ENCODE peak calls at places on chromosomes 6 and 20, in seven cellular contexts. C is transverse colon, I is NB4, X is uterus, T is BJ, Y is GM13976, M is foreskin fibroblast. U is an unnamed sample.
A peak's percentile ranks its signal among the peaks of the same experiment; 100 is the strongest.

GRCh38 chr6:37850728-37851285 is 31.3 kb downstream of the ZFAND3 start:
- DNase-seq in T (no peak), Y (no peak), C (no peak), X (no peak), M (no peak), I (no peak), U (no peak)

GRCh38 chr6:62615366-62616015 is 329.5 kb upstream of the KHDRBS2 start:
- DNase-seq in M (no peak), X (no peak), T (no peak), C (no peak), Y (no peak), I (no peak), U (no peak)

GRCh38 chr6:89270951-89271721 is 44.0 kb downstream of the GABRR2 start:
- DNase-seq in T (no peak), I (peak; percentile 73), C (no peak), M (no peak), Y (peak; percentile 50), X (no peak), U (no peak)

GRCh38 chr6:80165143-80165542 is 58.7 kb downstream of the BCKDHB start:
- DNase-seq in M (peak; percentile 63), I (peak; percentile 71), X (no peak), Y (peak; percentile 31), C (no peak), T (no peak), U (no peak)

GRCh38 chr6:4950849-4951533 is 52.8 kb downstream of the RPP40 start:
- DNase-seq in M (no peak), T (no peak), Y (no peak), I (no peak), C (no peak), X (no peak), U (no peak)

GRCh38 chr20:43798591-43799149 is 71.9 kb upstream of the GTSF1L start:
- DNase-seq in M (no peak), I (no peak), Y (no peak), C (no peak), T (no peak), X (no peak), U (no peak)

GRCh38 chr20:21607971-21608735 is 94.3 kb upstream of the NKX2-2 start:
- DNase-seq in Y (no peak), M (no peak), I (no peak), T (no peak), X (no peak), C (peak; percentile 38), U (peak; percentile 66)

GRCh38 chr6:138491020-138491419 is 8.3 kb downstream of the NHSL1 start:
- DNase-seq in Y (no peak), T (peak; percentile 6), X (no peak), M (peak; percentile 40), C (no peak), I (no peak), U (no peak)

GRCh38 chr20:10971096-10971495 is 297.3 kb upstream of the JAG1 start:
- DNase-seq in Y (no peak), C (no peak), M (no peak), X (no peak), I (no peak), T (no peak), U (no peak)

GRCh38 chr6:55496201-55496600 is 82.8 kb downstream of the HMGCLL1 start:
- DNase-seq in I (no peak), C (no peak), Y (no peak), T (no peak), M (peak; percentile 42), X (no peak), U (no peak)

GRCh38 chr20:51059862-51060261 is 37.0 kb upstream of the KCNG1 start:
- DNase-seq in T (no peak), Y (no peak), I (peak; percentile 42), X (no peak), C (no peak), M (peak; percentile 24), U (no peak)

GRCh38 chr20:43665466-43666176 is 1.3 kb upstream of the MYBL2 start:
- DNase-seq in I (no peak), M (no peak), C (no peak), Y (no peak), X (no peak), T (no peak), U (no peak)

GRCh38 chr6:34543421-34543820 is 12.7 kb downstream of the SPDEF start:
- DNase-seq in X (no peak), M (peak; percentile 79), Y (no peak), T (peak; percentile 19), I (peak; percentile 70), C (no peak), U (no peak)

GRCh38 chr6:166625356-166625755 is 1.7 kb downstream of the RPS6KA2 start:
- DNase-seq in Y (no peak), T (no peak), C (no peak), I (no peak), M (peak; percentile 59), X (no peak), U (no peak)

GRCh38 chr6:39189915-39190544 is 39.2 kb downstream of the KCNK5 start:
- DNase-seq in X (no peak), Y (peak; percentile 74), M (no peak), T (no peak), C (peak; percentile 72), I (peak; percentile 55), U (no peak)

GRCh38 chr20:59688999-59689398 is 84.7 kb downstream of the PHACTR3 start:
- DNase-seq in X (no peak), M (no peak), C (no peak), I (no peak), Y (no peak), T (no peak), U (no peak)

GRCh38 chr20:10909803-10910202 is 236.0 kb upstream of the JAG1 start:
- DNase-seq in C (no peak), I (no peak), Y (no peak), M (no peak), T (no peak), X (no peak), U (no peak)

GRCh38 chr6:7157752-7158616 is 50.2 kb downstream of the RREB1 start:
- DNase-seq in Y (no peak), T (no peak), C (no peak), M (peak; percentile 46), X (no peak), I (peak; percentile 62), U (no peak)

GRCh38 chr6:46715106-46715505 is 20.1 kb downstream of the PLA2G7 start:
- DNase-seq in M (peak; percentile 36), Y (no peak), I (peak; percentile 6), C (no peak), T (no peak), X (no peak), U (no peak)

GRCh38 chr20:19815553-19815991 is 57.5 kb downstream of the RIN2 start:
- DNase-seq in C (no peak), T (peak; percentile 98), I (peak; percentile 68), X (peak; percentile 52), M (peak; percentile 97), Y (no peak), U (no peak)

GRCh38 chr6:116695398-116695797 is 14.4 kb downstream of the KPNA5 start:
- DNase-seq in M (no peak), Y (peak; percentile 51), C (no peak), T (no peak), X (no peak), I (no peak), U (no peak)

GRCh38 chr6:2870046-2870636 is 28.5 kb upstream of the SERPINB1 start:
- DNase-seq in M (no peak), T (no peak), I (no peak), X (no peak), Y (no peak), C (no peak), U (no peak)

DNA sequence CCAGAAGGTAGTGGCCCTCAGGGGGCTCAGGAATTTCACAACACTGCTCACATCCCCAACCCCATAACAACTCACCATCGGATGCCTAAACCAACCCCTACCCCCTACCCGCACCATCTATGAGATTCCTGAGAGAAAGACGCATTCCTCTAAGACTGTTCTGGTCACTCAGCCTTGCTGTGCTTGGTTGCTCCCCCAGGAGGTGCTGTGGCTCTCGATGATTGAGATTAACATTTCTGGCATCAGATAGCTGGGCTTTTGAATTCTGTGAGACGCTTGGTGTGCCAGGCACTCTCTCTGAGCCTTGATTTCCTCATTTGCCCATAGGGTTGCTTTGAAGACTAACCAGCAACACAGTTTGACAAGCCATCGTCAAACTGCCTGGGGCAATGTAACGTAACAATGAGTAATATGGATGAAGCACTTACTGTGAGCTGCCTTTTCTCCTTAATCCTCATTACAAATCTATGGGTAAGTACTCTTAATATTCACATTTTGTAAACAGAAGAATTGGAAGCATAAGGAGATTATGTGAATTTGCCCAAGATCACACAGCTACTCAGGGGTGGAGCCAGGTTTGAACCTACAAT is 978 bp downstream of the WFDC6 start:
- DNase-seq in T (no peak), C (no peak), X (no peak), I (no peak), Y (no peak), M (peak; percentile 36), U (no peak)
- TF ChIP-seq CTCF in T (no peak), C (no peak), X (no peak), I (peak; percentile 27), Y (no peak), M (no peak), U (no peak)

GRCh38 chr6:125188594-125189203 is 35.1 kb downstream of the TPD52L1 start:
- DNase-seq in M (no peak), Y (no peak), T (no peak), C (no peak), X (no peak), I (no peak), U (no peak)
- TF ChIP-seq CTCF in M (no peak), Y (no peak), T (no peak), C (no peak), X (no peak), I (no peak), U (no peak)

DNA sequence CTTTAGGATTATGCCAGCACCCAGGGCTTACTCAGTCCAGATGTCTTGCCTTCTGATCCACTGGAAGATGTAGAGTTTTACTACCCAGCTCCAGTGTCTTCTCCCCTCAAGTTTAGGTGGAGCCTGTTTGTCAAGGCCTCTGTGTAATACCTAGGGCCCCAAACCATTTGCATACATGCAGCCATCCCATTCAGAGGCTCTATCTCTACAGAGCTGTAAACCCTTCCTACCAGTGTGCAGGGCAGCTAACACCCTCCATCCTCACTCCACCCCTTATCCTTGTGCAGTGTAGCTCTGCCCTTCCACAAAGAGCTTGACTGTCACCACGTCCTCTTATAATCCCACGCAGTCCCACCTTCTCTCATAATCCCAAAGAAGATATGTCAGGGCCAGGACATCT is 84.8 kb upstream of the SHLD1 start:
- DNase-seq in C (no peak), T (no peak), X (no peak), I (no peak), Y (no peak), M (no peak), U (no peak)
- TF ChIP-seq CTCF in C (no peak), T (no peak), X (no peak), I (no peak), Y (no peak), M (no peak), U (no peak)

DNA sequence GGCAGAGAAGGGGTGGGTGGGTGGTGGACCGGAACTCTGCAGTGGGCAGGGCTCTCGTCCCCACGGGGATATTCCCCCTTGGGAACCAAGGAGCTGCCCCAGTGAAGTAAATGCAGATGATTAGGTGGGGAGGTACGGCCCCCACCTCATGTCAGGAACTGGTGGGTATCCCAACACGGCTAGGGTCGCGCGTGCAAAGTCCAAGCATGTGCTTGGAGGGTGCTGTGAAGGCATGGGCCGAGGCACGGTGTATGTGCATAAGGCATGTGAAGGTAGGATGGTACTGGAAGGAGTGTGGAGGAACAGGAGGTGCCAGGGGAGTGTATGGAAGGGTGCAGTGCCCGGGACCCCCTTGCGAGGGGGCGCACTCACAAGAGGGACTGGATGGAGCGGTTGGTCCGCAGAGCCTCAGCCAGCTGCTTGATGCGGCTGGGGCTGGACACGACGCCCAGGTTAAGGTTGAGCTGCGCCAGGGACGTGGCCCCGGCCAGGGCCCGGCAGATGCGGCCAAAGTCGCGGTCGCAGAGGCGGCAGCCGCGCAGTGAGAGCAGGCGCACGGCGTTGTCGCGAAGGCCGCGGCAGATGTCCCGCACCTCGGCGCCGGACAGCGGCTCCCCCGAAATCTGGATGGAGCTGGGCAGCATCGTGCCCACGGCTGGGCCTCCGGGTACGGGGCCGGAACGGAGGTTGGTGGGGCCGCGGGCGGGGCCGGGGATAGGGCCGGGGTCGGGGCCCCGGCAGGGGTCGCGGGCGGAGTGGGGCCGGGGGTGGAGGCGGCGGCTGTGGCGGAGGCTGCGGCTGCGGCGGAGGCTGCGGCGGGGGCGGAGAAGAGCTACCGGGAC is 783 bp downstream of the LRRC73 start:
- DNase-seq in M (peak; percentile 43), T (no peak), C (no peak), Y (no peak), I (peak; percentile 41), X (no peak), U (no peak)
- TF ChIP-seq CTCF in M (no peak), T (peak; percentile 4), C (no peak), Y (no peak), I (no peak), X (no peak), U (no peak)